ENCODE peak calls at places on chromosome 21, in seven cellular contexts. Y is fibroblast of pulmonary artery; L is naive thymus-derived CD4-positive, alpha-beta T cell; U is esophagus squamous epithelium; H is skeletal muscle cell; S is lung; B is astrocyte of the cerebellum. D is an unnamed sample.

GRCh38 chr21:27040738-27041137 is 73.8 kb upstream of the ADAMTS5 start:
- DNase-seq in Y (no peak), L (no peak), U (no peak), H (no peak), S (no peak), B (no peak), D (no peak)

GRCh38 chr21:30216041-30216723 is at the start of gene CLDN8:
- DNase-seq in Y (no peak), L (no peak), U (no peak), H (no peak), S (peak), B (no peak), D (no peak)

GRCh38 chr21:44706026-44706705 is 5.2 kb downstream of the TSPEAR start:
- DNase-seq in Y (no peak), L (no peak), U (no peak), H (no peak), S (no peak), B (no peak), D (no peak)

GRCh38 chr21:32192291-32192690 is 86.6 kb downstream of the MIS18A start:
- DNase-seq in Y (no peak), L (no peak), U (no peak), H (no peak), S (peak), B (no peak), D (no peak)

GRCh38 chr21:34243562-34243961 is 120.2 kb upstream of the KCNE2 start:
- DNase-seq in Y (peak), L (no peak), U (no peak), H (no peak), S (peak), B (no peak), D (no peak)

GRCh38 chr21:15379776-15380175 is 315.0 kb upstream of the NRIP1 start:
- DNase-seq in Y (peak), L (no peak), U (no peak), H (no peak), S (no peak), B (no peak), D (no peak)

GRCh38 chr21:43611598-43612369 is 47.5 kb downstream of the HSF2BP start:
- DNase-seq in Y (peak), L (no peak), U (no peak), H (no peak), S (peak), B (peak), D (no peak)

GRCh38 chr21:44901391-44902074 is 19.2 kb downstream of the ITGB2 start:
- DNase-seq in Y (no peak), L (no peak), U (no peak), H (no peak), S (no peak), B (no peak), D (no peak)

GRCh38 chr21:28423521-28423920 is 569.2 kb downstream of the LTN1 start:
- DNase-seq in Y (no peak), L (no peak), U (no peak), H (no peak), S (no peak), B (no peak), D (no peak)

GRCh38 chr21:17671733-17672132 is 59.0 kb upstream of the BTG3 start:
- DNase-seq in Y (no peak), L (no peak), U (no peak), H (no peak), S (no peak), B (no peak), D (no peak)

GRCh38 chr21:28699591-28700259 is 293.0 kb downstream of the LTN1 start:
- DNase-seq in Y (no peak), L (no peak), U (no peak), H (no peak), S (no peak), B (no peak), D (no peak)

GRCh38 chr21:17612023-17612564 is 607 bp downstream of the BTG3 start:
- DNase-seq in Y (peak), L (no peak), U (peak), H (no peak), S (peak), B (no peak), D (no peak)

GRCh38 chr21:31218830-31219608 is 125.0 kb downstream of the TIAM1 start:
- DNase-seq in Y (peak), L (no peak), U (no peak), H (peak), S (peak), B (peak), D (no peak)

GRCh38 chr21:16193758-16194606 is 464.2 kb downstream of the USP25 start:
- DNase-seq in Y (peak), L (no peak), U (no peak), H (peak), S (peak), B (peak), D (peak)

GRCh38 chr21:16117851-16118592 is 388.2 kb downstream of the USP25 start:
- DNase-seq in Y (peak), L (no peak), U (no peak), H (peak), S (no peak), B (peak), D (peak)

GRCh38 chr21:44337941-44338895 is 972 bp downstream of the CFAP410 start:
- DNase-seq in Y (peak), L (peak), U (no peak), H (peak), S (peak), B (peak), D (peak)

GRCh38 chr21:34354836-34355235 is 9.0 kb upstream of the KCNE2 start:
- DNase-seq in Y (no peak), L (no peak), U (no peak), H (no peak), S (no peak), B (no peak), D (no peak)

GRCh38 chr21:34887729-34888568 is 161.2 kb downstream of the RUNX1 start:
- DNase-seq in Y (peak), L (peak), U (no peak), H (peak), S (peak), B (peak), D (peak)

GRCh38 chr21:18041012-18041411 is 203.6 kb upstream of the CHODL start:
- DNase-seq in Y (peak), L (no peak), U (no peak), H (no peak), S (no peak), B (peak), D (no peak)

GRCh38 chr21:16979574-16979973 is 533.3 kb upstream of the CXADR start:
- DNase-seq in Y (no peak), L (no peak), U (no peak), H (no peak), S (no peak), B (no peak), D (no peak)

GRCh38 chr21:45228171-45228641 is 59.5 kb downstream of the POFUT2 start:
- DNase-seq in Y (peak), L (no peak), U (no peak), H (peak), S (no peak), B (peak), D (peak)

GRCh38 chr21:43775795-43776430 is at the start of gene CSTB:
- DNase-seq in Y (peak), L (peak), U (no peak), H (no peak), S (peak), B (no peak), D (no peak)

GRCh38 chr21:44708213-44708865 is 3.0 kb downstream of the TSPEAR start:
- DNase-seq in Y (no peak), L (no peak), U (no peak), H (no peak), S (no peak), B (no peak), D (no peak)

GRCh38 chr21:25788677-25789076 is 53.9 kb downstream of the GABPA start:
- DNase-seq in Y (no peak), L (no peak), U (no peak), H (no peak), S (no peak), B (no peak), D (no peak)

GRCh38 chr21:25791321-25791720 is 56.5 kb downstream of the GABPA start:
- DNase-seq in Y (peak), L (no peak), U (no peak), H (no peak), S (no peak), B (no peak), D (no peak)

DNA sequence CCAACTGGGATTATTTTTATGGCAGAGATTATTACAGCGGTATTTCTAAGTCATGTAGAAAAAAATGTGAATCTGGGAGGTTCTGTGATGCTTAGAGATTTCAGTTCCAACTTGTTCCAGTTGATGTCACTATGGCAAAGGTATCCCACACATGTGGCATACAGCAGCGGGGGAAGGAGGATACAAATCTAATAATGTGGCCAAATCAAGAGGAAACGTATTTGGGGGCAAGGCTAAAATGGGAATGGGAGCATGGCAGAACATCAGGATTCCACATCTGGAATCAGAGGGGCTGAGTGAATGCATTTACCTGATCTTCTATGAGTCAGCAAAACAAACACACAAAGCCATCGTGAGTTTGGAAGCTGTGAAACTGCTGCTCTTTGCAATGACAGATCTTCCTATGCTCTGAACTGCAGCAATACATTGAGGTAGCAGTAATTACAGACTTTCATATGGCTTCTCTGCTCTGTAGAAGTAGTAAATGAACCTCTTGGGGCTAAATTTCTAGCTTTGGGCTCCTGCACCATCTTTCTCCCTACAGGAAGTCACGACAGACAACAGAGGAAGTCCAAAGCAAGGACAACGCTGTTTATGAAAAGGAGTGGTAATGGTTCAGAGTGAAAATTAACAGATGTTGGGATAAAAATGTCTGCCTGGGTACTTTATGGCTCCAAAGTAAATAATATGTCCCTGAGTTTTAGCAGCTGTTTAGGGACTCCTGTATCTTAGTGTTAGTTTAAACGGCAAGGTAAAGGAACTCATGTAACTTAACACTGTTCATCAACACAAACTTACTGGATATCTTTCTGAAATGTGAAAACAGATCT is 55.6 kb downstream of the GABPA start:
- DNase-seq in Y (peak), L (no peak), U (no peak), H (peak), S (no peak), B (peak), D (peak)
- H3K4me3 ChIP-seq in Y (peak), L (peak), U (peak), H (peak), S (no peak), B (no peak), D (peak)

DNA sequence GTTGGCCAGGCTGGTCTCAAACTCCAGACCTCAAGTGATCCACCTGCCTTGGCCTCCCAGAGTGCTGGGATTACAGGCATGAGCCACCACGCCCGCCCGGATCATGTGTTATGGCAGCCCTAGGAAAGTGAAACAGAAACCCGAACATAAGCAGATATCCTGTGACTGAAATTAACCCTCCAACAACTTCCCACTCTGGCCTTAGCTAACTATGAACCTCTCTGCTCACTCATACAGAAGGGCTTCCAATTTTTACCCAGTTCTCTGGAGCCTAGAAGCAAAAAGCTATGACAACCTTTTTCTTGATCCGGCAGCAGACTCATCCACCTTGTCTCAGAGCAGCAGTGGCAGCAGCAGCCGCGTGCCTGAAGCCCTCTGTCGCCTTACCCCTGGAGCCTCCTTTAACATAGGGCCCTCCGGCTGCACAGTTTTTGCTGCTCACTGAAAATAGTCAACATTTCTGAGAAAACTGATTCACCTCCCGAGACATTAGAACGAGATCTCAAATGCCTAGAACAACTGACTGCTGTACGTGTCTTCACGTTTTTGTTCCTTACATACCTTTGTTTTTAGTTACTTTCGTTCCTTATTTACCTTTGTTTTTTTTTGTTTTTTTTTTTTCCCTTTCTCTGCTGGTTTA is 9.3 kb downstream of the CBR1 start:
- DNase-seq in Y (no peak), L (peak), U (no peak), H (no peak), S (no peak), B (no peak), D (no peak)
- H3K4me3 ChIP-seq in Y (no peak), L (peak), U (no peak), H (no peak), S (no peak), B (no peak), D (no peak)

DNA sequence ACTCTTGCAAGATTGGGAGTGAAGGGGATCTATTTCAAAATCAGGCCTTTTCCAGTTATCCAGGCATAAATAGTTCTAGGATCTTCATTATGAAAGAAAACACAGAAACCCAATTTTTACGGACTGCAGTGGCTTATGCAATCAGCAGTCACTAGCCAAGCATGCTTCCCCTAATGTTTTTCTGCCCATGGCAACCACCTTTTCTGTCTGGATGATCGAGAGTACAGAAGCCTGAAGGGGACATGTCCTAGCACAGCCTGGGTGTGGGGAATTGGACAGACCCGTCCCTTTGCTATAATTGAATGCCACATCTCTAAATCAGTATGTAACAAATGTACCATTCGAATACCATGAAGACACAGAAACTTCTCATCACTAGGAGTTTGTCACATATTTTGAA is 29.8 kb upstream of the NCAM2 start:
- DNase-seq in Y (no peak), L (no peak), U (no peak), H (no peak), S (no peak), B (no peak), D (no peak)
- H3K4me3 ChIP-seq in Y (no peak), L (no peak), U (no peak), H (no peak), S (no peak), B (no peak), D (no peak)

DNA sequence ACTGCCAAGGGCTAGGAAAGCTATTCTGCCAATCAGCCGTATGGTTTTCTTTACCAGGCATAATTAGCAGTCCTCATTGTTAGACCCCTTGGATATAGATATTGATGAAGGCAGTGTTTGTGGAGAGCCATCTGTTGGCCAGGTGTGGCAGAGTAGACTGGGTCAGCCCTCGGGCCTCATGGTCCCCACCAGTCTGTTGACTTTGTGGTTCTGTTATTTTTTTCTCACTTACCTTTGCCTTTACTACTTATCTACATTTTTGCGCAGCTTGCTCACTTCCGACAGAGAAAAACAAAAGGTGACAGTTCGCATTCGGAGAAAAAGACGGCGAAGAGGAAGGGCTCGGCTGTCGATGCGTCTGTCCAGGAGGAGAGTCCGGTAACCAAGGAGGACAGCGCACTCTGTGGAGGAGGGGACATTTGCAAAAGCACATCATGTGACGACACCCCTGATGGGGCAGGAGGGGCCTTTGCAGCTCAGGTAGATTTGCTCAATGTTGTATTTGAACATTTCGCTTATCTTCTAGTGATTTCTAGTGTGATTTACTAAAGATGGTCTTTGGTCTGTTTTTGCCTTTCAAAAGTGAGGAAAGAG is 2.3 kb downstream of the PCNT start:
- DNase-seq in Y (no peak), L (no peak), U (no peak), H (no peak), S (no peak), B (no peak), D (no peak)
- H3K4me3 ChIP-seq in Y (no peak), L (no peak), U (no peak), H (no peak), S (no peak), B (no peak), D (no peak)

GRCh38 chr21:41929248-41929647 is 24.6 kb downstream of the C2CD2 start:
- DNase-seq in Y (no peak), L (no peak), U (no peak), H (no peak), S (no peak), B (no peak), D (no peak)

GRCh38 chr21:41933259-41934079 is 20.3 kb downstream of the C2CD2 start:
- DNase-seq in Y (peak), L (no peak), U (no peak), H (no peak), S (no peak), B (no peak), D (no peak)

GRCh38 chr21:41931041-41931451 is 22.8 kb downstream of the C2CD2 start:
- DNase-seq in Y (peak), L (no peak), U (no peak), H (no peak), S (no peak), B (no peak), D (no peak)

GRCh38 chr21:41932576-41933258 is 21.1 kb downstream of the C2CD2 start:
- DNase-seq in Y (peak), L (no peak), U (no peak), H (no peak), S (no peak), B (no peak), D (no peak)

GRCh38 chr21:41932191-41932575 is 21.6 kb downstream of the C2CD2 start:
- DNase-seq in Y (peak), L (no peak), U (no peak), H (peak), S (no peak), B (peak), D (peak)
- H3K4me3 ChIP-seq in Y (no peak), L (no peak), U (no peak), H (no peak), S (no peak), B (no peak), D (no peak)

GRCh38 chr21:41449613-41450012 is 23.6 kb downstream of the MX1 start:
- DNase-seq in Y (no peak), L (no peak), U (no peak), H (no peak), S (no peak), B (no peak), D (no peak)

GRCh38 chr21:41453761-41454160 is 27.7 kb downstream of the MX1 start:
- DNase-seq in Y (no peak), L (no peak), U (no peak), H (no peak), S (no peak), B (no peak), D (no peak)

GRCh38 chr21:41458121-41458520 is 32.1 kb downstream of the MX1 start:
- DNase-seq in Y (no peak), L (no peak), U (no peak), H (no peak), S (no peak), B (no peak), D (no peak)

GRCh38 chr21:41451753-41452676 is 26.0 kb downstream of the MX1 start:
- DNase-seq in Y (no peak), L (no peak), U (no peak), H (no peak), S (no peak), B (no peak), D (no peak)

GRCh38 chr21:41453198-41453597 is 27.2 kb downstream of the MX1 start:
- DNase-seq in Y (no peak), L (no peak), U (no peak), H (no peak), S (no peak), B (no peak), D (no peak)
- H3K4me3 ChIP-seq in Y (no peak), L (no peak), U (no peak), H (no peak), S (no peak), B (no peak), D (no peak)

GRCh38 chr21:39387461-39388037 is 38.7 kb upstream of the HMGN1 start:
- DNase-seq in Y (peak), L (peak), U (peak), H (peak), S (peak), B (peak), D (no peak)
- H3K4me3 ChIP-seq in Y (peak), L (peak), U (peak), H (peak), S (no peak), B (peak), D (peak)

GRCh38 chr21:39064325-39065012 is 118.8 kb downstream of the PSMG1 start:
- DNase-seq in Y (no peak), L (no peak), U (no peak), H (no peak), S (no peak), B (no peak), D (no peak)
- H3K4me3 ChIP-seq in Y (no peak), L (no peak), U (no peak), H (no peak), S (no peak), B (no peak), D (no peak)

D was measured in kidney epithelial cell.